ENCODE peak calls at places on chromosomes 12 and 14, in seven cellular contexts. G is OCI-LY7; O is A549; Q is BE2C; M is CD4-positive, CD25-positive, alpha-beta regulatory T cell; W is ovary; N is mesenchymal stem cell. X is an unnamed sample. For H3K9me3, the result is how much of the 10 kb centered on the place peaks cover.

GRCh38 chr12:44795970-44796369 is 80.1 kb downstream of the NELL2 start:
- DNase-seq in G (no peak), N (no peak), Q (no peak), W (no peak), M (no peak), O (no peak), X (no peak)

GRCh38 chr12:6181583-6182278 is 18.5 kb upstream of the CD9 start:
- DNase-seq in N (peak), O (no peak), M (no peak), G (no peak), Q (no peak), W (peak), X (no peak)

GRCh38 chr12:107829271-107829670 is 54.8 kb downstream of the ASCL4 start:
- DNase-seq in Q (no peak), O (no peak), N (no peak), W (no peak), M (no peak), G (no peak), X (no peak)

GRCh38 chr12:131860472-131861260 is 32.5 kb downstream of the MMP17 start:
- DNase-seq in W (no peak), G (no peak), O (peak), Q (peak), M (no peak), N (peak), X (peak)

GRCh38 chr12:46659844-46660243 is 166.0 kb downstream of the SLC38A4 start:
- DNase-seq in M (no peak), G (no peak), N (peak), O (no peak), Q (no peak), W (no peak), X (no peak)

GRCh38 chr12:51785906-51786305 is 62.6 kb downstream of the FIGNL2 start:
- DNase-seq in N (no peak), G (no peak), W (no peak), Q (no peak), O (no peak), M (no peak), X (no peak)

GRCh38 chr14:50025776-50026175 is 90.6 kb downstream of the VCPKMT start:
- DNase-seq in N (no peak), G (no peak), Q (peak), M (no peak), W (no peak), O (no peak), X (no peak)

GRCh38 chr14:83764656-83765055 is 1765.3 kb upstream of the FLRT2 start:
- DNase-seq in Q (no peak), W (no peak), O (no peak), N (no peak), M (no peak), G (no peak), X (no peak)

GRCh38 chr14:93396456-93396855 is 34.3 kb upstream of the UNC79 start:
- DNase-seq in O (no peak), G (no peak), N (no peak), Q (no peak), M (no peak), W (no peak), X (no peak)

GRCh38 chr14:65412881-65413738 is 580 bp downstream of the FUT8 start:
- DNase-seq in M (peak), G (peak), N (peak), W (peak), O (peak), Q (peak), X (peak)

GRCh38 chr12:130717752-130718151 is 1.7 kb upstream of the RIMBP2 start:
- DNase-seq in M (no peak), W (no peak), G (no peak), Q (no peak), N (no peak), O (no peak), X (no peak)

GRCh38 chr12:85835810-85836715 is at the start of gene RASSF9:
- DNase-seq in W (peak), G (no peak), M (no peak), N (peak), Q (no peak), O (no peak), X (no peak)

GRCh38 chr14:55843718-55844403 is 263.9 kb downstream of the KTN1 start:
- DNase-seq in N (no peak), M (no peak), W (no peak), Q (no peak), G (no peak), O (no peak), X (no peak)

GRCh38 chr12:105933671-105934665 is 204.8 kb downstream of the NUAK1 start:
- DNase-seq in M (no peak), W (no peak), G (no peak), O (peak), N (peak), Q (no peak), X (no peak)

GRCh38 chr12:11397366-11397765 is 2.0 kb upstream of the PRB2 start:
- DNase-seq in O (no peak), G (no peak), N (no peak), Q (no peak), M (no peak), W (no peak), X (no peak)

GRCh38 chr12:49909826-49910225 is 6.1 kb upstream of the FAIM2 start:
- DNase-seq in G (no peak), Q (peak), N (peak), M (no peak), O (no peak), W (no peak), X (no peak)

GRCh38 chr14:33532581-33532980 is 418.3 kb downstream of the EGLN3 start:
- DNase-seq in W (no peak), M (no peak), G (no peak), Q (no peak), N (no peak), O (no peak), X (no peak)

GRCh38 chr12:28568709-28569108 is 378.5 kb downstream of the CCDC91 start:
- DNase-seq in W (no peak), Q (no peak), O (no peak), G (no peak), M (no peak), N (no peak), X (no peak)

GRCh38 chr12:50764116-50764860 is 387 bp downstream of the ATF1 start:
- DNase-seq in N (peak), Q (peak), M (peak), O (peak), W (peak), G (peak), X (peak)

GRCh38 chr14:69980457-69981414 is 101.5 kb downstream of the SMOC1 start:
- DNase-seq in M (no peak), Q (no peak), W (no peak), N (no peak), O (no peak), G (no peak), X (no peak)

GRCh38 chr12:121793836-121794531 is 496 bp upstream of the RHOF start:
- DNase-seq in W (peak), M (peak), Q (peak), O (peak), N (peak), G (peak), X (peak)

GRCh38 chr14:91419044-91419397 is 1.4 kb upstream of the CCDC88C start:
- DNase-seq in Q (no peak), G (no peak), O (no peak), N (no peak), M (peak), W (no peak), X (no peak)

GRCh38 chr12:68223067-68223747 is 2.4 kb downstream of the IL26 start:
- DNase-seq in M (peak), Q (peak), O (peak), G (peak), N (peak), W (peak), X (peak)

GRCh38 chr14:24113801-24114535 is 609 bp upstream of the DCAF11 start:
- DNase-seq in N (peak), G (peak), W (peak), O (peak), M (peak), Q (peak), X (peak)

GRCh38 chr14:73211251-73211650 is 26.1 kb upstream of the PAPLN start:
- DNase-seq in N (no peak), G (no peak), W (no peak), M (no peak), O (no peak), Q (no peak), X (no peak)

GRCh38 chr12:111991946-111992345 is 21.0 kb downstream of the TMEM116 start:
- DNase-seq in M (no peak), W (no peak), N (peak), Q (no peak), O (no peak), G (no peak), X (no peak)

GRCh38 chr12:28939427-28939826 is 209.7 kb upstream of the FAR2 start:
- DNase-seq in M (no peak), Q (no peak), W (no peak), G (no peak), O (no peak), N (no peak), X (no peak)

GRCh38 chr12:107379852-107380567 is 286.7 kb upstream of the CRY1 start:
- DNase-seq in M (no peak), Q (no peak), O (peak), N (no peak), W (no peak), G (no peak), X (no peak)

GRCh38 chr14:92880851-92881250 is 42.1 kb upstream of the CHGA start:
- DNase-seq in G (no peak), M (no peak), W (no peak), N (no peak), Q (peak), O (peak), X (no peak)

GRCh38 chr14:62662811-62663477 is 382.3 kb downstream of the KCNH5 start:
- DNase-seq in W (no peak), N (peak), O (no peak), Q (no peak), G (no peak), M (no peak), X (no peak)

GRCh38 chr14:53978194-53978593 is 21.6 kb upstream of the BMP4 start:
- DNase-seq in W (no peak), M (no peak), Q (no peak), G (no peak), N (peak), O (no peak), X (no peak)

GRCh38 chr14:28356819-28357218 is 409.8 kb upstream of the FOXG1 start:
- DNase-seq in G (no peak), Q (no peak), N (no peak), O (no peak), W (no peak), M (no peak), X (no peak)
- H3K9me3 ChIP-seq in G (under half), Q (under half), N (under half), O (under half), W (under half), M (under half), X (under half)

GRCh38 chr14:85531141-85531593 is 1.2 kb downstream of the FLRT2 start:
- DNase-seq in G (no peak), M (no peak), Q (no peak), N (peak), W (peak), O (peak), X (peak)

GRCh38 chr14:85528882-85529585 is 910 bp upstream of the FLRT2 start:
- DNase-seq in Q (no peak), W (peak), O (no peak), N (peak), G (no peak), M (no peak), X (no peak)

GRCh38 chr14:85530626-85531025 is 682 bp downstream of the FLRT2 start:
- DNase-seq in M (no peak), N (no peak), Q (no peak), O (no peak), W (no peak), G (no peak), X (no peak)

GRCh38 chr14:85528080-85528881 is 1.7 kb upstream of the FLRT2 start:
- DNase-seq in G (no peak), M (no peak), O (peak), Q (no peak), N (peak), W (peak), X (no peak)

GRCh38 chr14:85529803-85530574 is at the start of gene FLRT2:
- DNase-seq in W (peak), O (peak), M (no peak), G (no peak), N (peak), Q (no peak), X (peak)
- H3K9me3 ChIP-seq in W (under half), O (under half), M (under half), G (under half), N (under half), Q (under half), X (under half)

DNA sequence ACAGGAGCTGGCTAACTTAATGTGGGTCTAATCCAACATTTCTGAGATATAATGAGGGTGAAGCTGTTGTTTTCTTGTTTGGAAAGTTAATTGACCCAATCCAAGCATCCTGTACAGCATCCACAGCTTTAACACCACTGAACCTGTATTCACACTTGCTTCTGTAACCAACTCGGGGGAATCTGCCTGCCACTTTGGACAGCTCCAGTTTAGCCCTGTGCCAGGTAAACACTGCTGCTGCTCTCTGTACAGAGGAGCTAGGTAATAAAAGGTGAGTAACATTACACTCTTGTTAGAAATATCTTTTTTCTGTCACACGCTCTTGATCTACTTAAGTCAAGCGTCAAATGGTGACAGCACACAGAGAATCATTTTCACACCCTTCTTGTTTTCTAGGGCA is 700 bp downstream of the OR11G2 start:
- DNase-seq in M (no peak), G (no peak), W (no peak), Q (no peak), O (no peak), N (no peak), X (no peak)
- H3K9me3 ChIP-seq in M (under half), G (under half), W (under half), Q (under half), O (under half), N (under half), X (under half)

DNA sequence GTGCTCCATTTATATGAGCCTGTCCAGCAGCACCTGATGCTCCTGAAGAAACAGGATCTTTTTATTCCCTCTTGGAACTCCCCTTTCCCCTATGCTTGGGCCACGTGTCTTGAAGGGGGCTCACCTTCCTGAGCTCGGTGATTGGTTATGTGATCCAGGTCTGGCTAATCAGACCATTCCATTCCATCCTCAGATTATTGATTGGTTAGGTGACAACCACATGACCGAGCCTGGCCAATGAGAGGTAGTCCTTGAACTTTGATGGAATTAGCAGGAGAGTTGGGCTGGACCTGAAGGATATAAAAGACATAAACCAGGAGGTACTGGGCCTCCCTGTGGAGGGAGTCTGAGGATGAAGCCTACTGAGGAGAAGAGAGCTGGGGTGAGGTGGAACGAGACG is 216.6 kb upstream of the LHX5 start:
- DNase-seq in N (no peak), W (no peak), G (no peak), M (no peak), O (no peak), Q (no peak), X (no peak)
- H3K9me3 ChIP-seq in N (under half), W (under half), G (under half), M (under half), O (under half), Q (under half), X (under half)

GRCh38 chr14:104194716-104195115 is 56.3 kb downstream of the KIF26A start:
- DNase-seq in G (no peak), W (no peak), N (no peak), O (no peak), M (no peak), Q (no peak), X (no peak)
- H3K9me3 ChIP-seq in G (under half), W (under half), N (under half), O (under half), M (under half), Q (under half), X (under half)

DNA sequence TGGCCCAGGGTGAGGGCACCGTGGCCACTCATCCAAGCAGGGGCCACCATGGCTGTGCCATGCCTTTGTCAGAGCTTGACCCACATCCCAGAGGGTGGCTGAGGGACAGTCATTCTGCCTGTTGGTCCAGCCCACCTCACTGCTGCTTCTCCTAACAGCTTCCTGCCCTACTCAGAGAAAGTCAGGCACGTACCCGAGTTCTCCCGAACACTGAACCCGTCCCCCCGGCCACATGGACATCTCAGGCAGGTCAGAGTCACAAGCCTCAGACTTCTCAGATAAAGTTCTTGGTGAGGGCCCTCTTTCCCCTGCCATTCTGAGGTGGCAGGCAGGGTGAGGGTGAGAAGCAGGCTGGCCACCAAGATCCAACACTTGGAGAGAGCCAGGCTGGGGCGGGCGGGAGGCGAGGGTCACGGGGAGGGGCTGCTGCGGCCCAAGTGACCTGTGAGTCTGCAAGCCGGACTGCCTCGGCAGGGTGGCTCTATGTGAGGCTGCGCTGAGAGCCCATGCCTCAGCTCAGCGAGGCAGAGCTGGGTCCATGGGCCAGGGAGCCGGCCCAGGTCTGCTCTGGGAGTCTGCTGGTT is 317.8 kb downstream of the TMEM121 start:
- DNase-seq in M (no peak), Q (no peak), G (peak), W (no peak), N (no peak), O (no peak), X (peak)
- H3K9me3 ChIP-seq in M (under half), Q (under half), G (under half), W (under half), N (under half), O (under half), X (under half)

DNA sequence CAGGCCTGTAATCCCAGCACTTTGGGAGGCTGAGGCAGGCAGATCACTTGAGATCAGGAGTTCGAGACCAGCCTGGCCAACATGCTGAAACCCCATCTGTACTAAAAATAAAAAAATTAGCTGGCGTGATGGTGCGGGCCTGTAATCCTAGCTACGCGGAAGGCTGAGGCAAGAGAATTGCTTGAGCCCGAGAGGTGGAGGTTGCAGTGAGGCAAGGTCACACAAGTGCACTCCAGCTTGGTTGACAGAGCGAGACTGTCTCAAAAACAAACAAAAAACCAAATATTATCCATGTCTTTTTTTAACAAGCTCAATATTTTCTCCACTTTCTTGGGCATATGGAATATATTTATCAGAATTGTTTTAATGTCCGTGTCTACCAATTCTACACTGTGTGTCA is 89.6 kb downstream of the LMNTD1 start:
- DNase-seq in Q (no peak), O (no peak), W (no peak), N (no peak), G (no peak), M (no peak), X (no peak)
- H3K9me3 ChIP-seq in Q (under half), O (under half), W (under half), N (under half), G (under half), M (under half), X (under half)

GRCh38 chr12:132921685-132922084 is 34.3 kb upstream of the CHFR start:
- DNase-seq in Q (peak), O (no peak), G (no peak), M (no peak), N (no peak), W (no peak), X (no peak)
- H3K9me3 ChIP-seq in Q (under half), O (half or more), G (half or more), M (half or more), N (half or more), W (under half), X (under half)

GRCh38 chr14:26527095-26527494 is 70.7 kb downstream of the NOVA1 start:
- DNase-seq in W (no peak), N (peak), M (no peak), Q (no peak), G (no peak), O (no peak), X (no peak)
- H3K9me3 ChIP-seq in W (under half), N (under half), M (under half), Q (under half), G (under half), O (under half), X (under half)